ENCODE peak calls at places on chromosomes 3 and 15, in four cellular contexts. T is astrocyte, M is IMR-90, J is endothelial cell of umbilical vein. B is an unnamed sample.

GRCh38 chr3:89335693-89336092 is 228.3 kb downstream of the EPHA3 start:
- DNase-seq in T (no peak), M (no peak), J (no peak), B (no peak)

GRCh38 chr3:150238043-150238802 is 169.9 kb upstream of the TSC22D2 start:
- DNase-seq in T (no peak), M (no peak), J (no peak), B (peak; percentile 69)

GRCh38 chr15:29183071-29183831 is 86.4 kb downstream of the NSMCE3 start:
- DNase-seq in T (no peak), M (no peak), J (peak; percentile 48), B (peak; percentile 26)

GRCh38 chr3:27789420-27789819 is 67.3 kb upstream of the EOMES start:
- DNase-seq in T (no peak), M (no peak), J (no peak), B (no peak)

GRCh38 chr3:88219138-88219792 is 69.5 kb downstream of the C3orf38 start:
- DNase-seq in T (peak; percentile 49), M (peak; percentile 49), J (peak; percentile 3), B (peak; percentile 48)

GRCh38 chr3:72708441-72708840 is 139.8 kb downstream of the SHQ1 start:
- DNase-seq in T (no peak), M (no peak), J (no peak), B (no peak)

GRCh38 chr15:79858469-79858868 is 38.3 kb downstream of the MTHFS start:
- DNase-seq in T (no peak), M (no peak), J (no peak), B (no peak)

GRCh38 chr3:120838441-120839091 is 69.4 kb upstream of the STXBP5L start:
- DNase-seq in T (no peak), M (no peak), J (no peak), B (no peak)

GRCh38 chr3:10223676-10224639 is 24.3 kb upstream of the TATDN2 start:
- DNase-seq in T (no peak), M (no peak), J (no peak), B (no peak)

GRCh38 chr15:34109775-34110663 is 8.1 kb downstream of the PGBD4 start:
- DNase-seq in T (peak; percentile 6), M (peak; percentile 60), J (peak; percentile 56), B (peak; percentile 21)

GRCh38 chr3:46615976-46616375 is 3.7 kb downstream of the FAM240A start:
- DNase-seq in T (no peak), M (no peak), J (no peak), B (no peak)

GRCh38 chr3:149701977-149702350 is 44.1 kb upstream of the WWTR1 start:
- DNase-seq in T (no peak), M (no peak), J (no peak), B (peak; percentile 9)

GRCh38 chr15:101504866-101505609 is 15.5 kb upstream of the PCSK6 start:
- DNase-seq in T (no peak), M (no peak), J (no peak), B (no peak)

GRCh38 chr3:186213946-186214345 is 105.1 kb upstream of the ETV5 start:
- DNase-seq in T (peak; percentile 6), M (no peak), J (no peak), B (no peak)

GRCh38 chr3:186209810-186210752 is 101.2 kb upstream of the ETV5 start:
- DNase-seq in T (peak; percentile 77), M (peak; percentile 72), J (no peak), B (peak; percentile 80)

GRCh38 chr3:186208328-186208989 is 99.6 kb upstream of the ETV5 start:
- DNase-seq in T (no peak), M (no peak), J (no peak), B (no peak)

GRCh38 chr3:186212611-186213010 is 103.7 kb upstream of the ETV5 start:
- DNase-seq in T (no peak), M (no peak), J (no peak), B (no peak)

GRCh38 chr3:186211101-186211500 is 102.2 kb upstream of the ETV5 start:
- DNase-seq in T (no peak), M (no peak), J (no peak), B (no peak)
- H2AFZ ChIP-seq in T (no peak overlapping the region), M (peak overlapping the region; percentile 95), J (no peak overlapping the region), B (peak overlapping the region; percentile 87)

DNA sequence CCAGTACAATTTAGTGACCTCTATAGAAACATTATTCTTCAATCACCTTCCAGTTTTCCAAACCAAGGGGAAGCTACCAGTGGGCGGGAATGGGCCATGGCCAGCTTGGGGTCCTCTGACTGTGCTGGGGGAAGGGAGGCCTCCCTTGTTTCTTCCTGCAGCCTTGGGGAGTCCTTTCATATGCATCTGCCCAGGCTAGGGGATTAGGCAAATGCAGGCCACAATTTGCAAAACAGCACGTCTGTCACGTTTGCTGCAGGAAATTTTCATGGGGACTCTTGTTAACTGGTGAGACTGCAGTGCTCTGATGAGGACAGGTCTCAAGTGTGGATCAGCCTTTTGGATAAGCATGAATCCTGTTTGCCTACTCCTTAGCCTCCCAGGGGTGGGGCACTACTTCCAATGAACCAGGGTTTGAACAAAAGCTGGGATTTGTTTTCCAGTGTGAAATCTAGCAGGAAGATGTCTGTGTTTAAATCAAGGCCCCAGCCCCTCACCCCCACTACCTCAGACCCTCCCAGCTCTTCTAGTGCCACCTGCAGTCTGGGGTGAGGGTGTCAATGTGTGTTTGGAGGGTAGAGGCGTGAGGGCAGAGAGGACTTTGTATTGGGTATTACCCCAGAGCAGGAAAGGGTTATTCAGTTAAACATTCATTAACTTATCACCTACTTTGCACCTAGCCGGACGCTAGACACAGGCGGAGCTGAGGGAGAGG is 219.9 kb downstream of the OPA1 start:
- DNase-seq in T (no peak), M (no peak), J (no peak), B (no peak)
- H3K9ac ChIP-seq in T (no peak overlapping the region), M (no peak overlapping the region), J (no peak overlapping the region), B (no peak overlapping the region)

DNA sequence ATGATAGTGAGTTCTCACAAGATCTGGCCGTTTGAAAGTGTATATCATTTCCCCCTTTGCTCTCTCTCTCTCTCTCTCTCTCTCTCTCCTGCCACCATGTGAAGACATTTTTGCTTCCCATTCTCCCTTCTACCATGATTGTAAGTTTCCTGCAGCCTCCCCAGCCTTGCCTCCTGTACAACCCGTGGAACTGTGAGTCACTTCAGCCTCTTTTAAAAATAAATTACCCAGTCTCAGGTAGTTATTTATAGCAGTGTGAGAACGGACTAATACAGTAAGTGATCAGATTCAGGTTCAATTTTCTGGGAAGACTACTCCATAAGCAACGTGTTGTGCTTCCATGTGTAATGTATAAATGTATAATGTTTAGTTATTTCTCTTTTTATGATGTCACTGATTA is 29.2 kb downstream of the CADPS start:
- DNase-seq in T (no peak), M (no peak), J (no peak), B (no peak)
- H2AFZ ChIP-seq in T (no peak overlapping the region), M (no peak overlapping the region), J (no peak overlapping the region), B (no peak overlapping the region)

GRCh38 chr15:67803996-67804843 is 21.1 kb upstream of the SKOR1 start:
- DNase-seq in T (no peak), M (no peak), J (no peak), B (no peak)

GRCh38 chr15:67806539-67806935 is 18.8 kb upstream of the SKOR1 start:
- DNase-seq in T (no peak), M (no peak), J (no peak), B (no peak)

GRCh38 chr15:67805871-67806538 is 19.3 kb upstream of the SKOR1 start:
- DNase-seq in T (no peak), M (no peak), J (no peak), B (no peak)

GRCh38 chr15:67803299-67803698 is 22.0 kb upstream of the SKOR1 start:
- DNase-seq in T (no peak), M (no peak), J (no peak), B (no peak)

DNA sequence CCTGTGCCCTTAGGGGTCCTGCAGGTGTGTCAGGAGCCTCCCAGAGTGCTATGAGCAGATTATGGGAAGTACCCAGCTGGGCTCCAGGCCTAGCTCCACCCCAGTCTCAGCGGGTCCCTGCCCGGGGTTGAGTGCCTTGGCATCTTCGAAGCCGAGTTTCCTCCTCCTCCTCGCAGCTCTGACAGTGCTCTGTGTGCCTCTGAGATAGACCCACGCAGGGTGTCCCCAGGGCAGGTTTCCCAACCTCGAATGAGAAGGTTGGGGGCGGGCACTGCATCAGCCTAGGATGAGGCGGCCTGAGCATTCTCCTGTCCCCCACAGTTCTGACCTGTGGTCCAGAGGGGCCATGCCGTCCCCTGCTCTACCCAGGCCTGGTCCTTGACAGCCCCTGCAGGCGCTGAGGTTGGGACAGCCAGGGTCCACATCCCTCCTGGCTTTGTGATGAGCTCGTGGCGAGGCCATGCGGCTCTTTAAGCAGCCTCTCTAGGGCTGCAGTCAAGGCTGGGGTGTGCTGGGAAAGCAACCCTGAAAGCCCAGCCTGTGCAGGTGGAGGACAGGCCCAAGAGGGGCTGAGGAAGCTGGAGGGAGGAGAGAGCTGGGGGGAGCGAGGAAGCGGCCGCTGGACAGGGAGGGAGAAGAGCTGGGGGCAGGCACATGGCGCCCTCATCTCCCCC is 20.2 kb upstream of the SKOR1 start:
- DNase-seq in T (no peak), M (no peak), J (no peak), B (no peak)
- H3K9ac ChIP-seq in T (no peak overlapping the region), M (no peak overlapping the region), J (no peak overlapping the region), B (no peak overlapping the region)

GRCh38 chr3:55607175-55607574 is 120.1 kb upstream of the WNT5A start:
- DNase-seq in T (no peak), M (no peak), J (no peak), B (no peak)

GRCh38 chr3:55601366-55602080 is 114.4 kb upstream of the WNT5A start:
- DNase-seq in T (no peak), M (no peak), J (peak; percentile 62), B (no peak)

GRCh38 chr3:55605837-55606236 is 118.7 kb upstream of the WNT5A start:
- DNase-seq in T (no peak), M (no peak), J (no peak), B (no peak)

GRCh38 chr3:55604846-55605245 is 117.7 kb upstream of the WNT5A start:
- DNase-seq in T (no peak), M (no peak), J (no peak), B (no peak)

GRCh38 chr3:55604414-55604813 is 117.3 kb upstream of the WNT5A start:
- DNase-seq in T (no peak), M (no peak), J (no peak), B (peak; percentile 35)
- H2AFZ ChIP-seq in T (no peak overlapping the region), M (peak overlapping the region; percentile 69), J (no peak overlapping the region), B (no peak overlapping the region)

GRCh38 chr3:17740703-17741102 is 1.7 kb downstream of the TBC1D5 start:
- DNase-seq in T (peak; percentile 66), M (peak; percentile 83), J (peak; percentile 33), B (peak; percentile 58)
- H3K9ac ChIP-seq in T (peak overlapping the region; percentile 93), M (peak overlapping the region; percentile 32), J (peak overlapping the region; percentile 74), B (peak overlapping the region; percentile 85)

B was measured in mammary epithelial cell.